ENCODE peak calls at places on chromosomes 16 and 17, in seven cellular contexts. A, U, Y, F, H, M and O are unnamed samples.

GRCh38 chr16:58026705-58027340 is 1.3 kb downstream of the MMP15 start:
- DNase-seq in A (no peak), U (no peak), Y (no peak), F (no peak), H (no peak), M (no peak), O (no peak)

GRCh38 chr17:57114085-57114673 is 29.1 kb downstream of the AKAP1 start:
- DNase-seq in A (peak), U (peak), Y (peak), F (no peak), H (no peak), M (peak), O (peak)

GRCh38 chr17:2975469-2975958 is 87.9 kb downstream of the OR1D5 start:
- DNase-seq in A (peak), U (no peak), Y (no peak), F (no peak), H (no peak), M (no peak), O (no peak)

GRCh38 chr16:11106726-11107125 is 149.3 kb downstream of the SOCS1 start:
- DNase-seq in A (no peak), U (no peak), Y (no peak), F (no peak), H (no peak), M (no peak), O (no peak)

GRCh38 chr16:67874147-67874771 is 1.4 kb downstream of the EDC4 start:
- DNase-seq in A (no peak), U (no peak), Y (no peak), F (no peak), H (no peak), M (no peak), O (no peak)

GRCh38 chr17:63483655-63484575 is 7.1 kb downstream of the ACE start:
- DNase-seq in A (no peak), U (no peak), Y (no peak), F (no peak), H (no peak), M (no peak), O (no peak)

GRCh38 chr17:32494621-32495346 is 8.0 kb downstream of the CDK5R1 start:
- DNase-seq in A (no peak), U (no peak), Y (no peak), F (no peak), H (no peak), M (no peak), O (no peak)

GRCh38 chr17:8156174-8156992 is 4.2 kb upstream of the PER1 start:
- DNase-seq in A (peak), U (peak), Y (peak), F (peak), H (peak), M (peak), O (peak)

GRCh38 chr16:180101-180920 is at the start of gene HBQ1:
- DNase-seq in A (peak), U (peak), Y (no peak), F (no peak), H (no peak), M (no peak), O (peak)

GRCh38 chr17:40879026-40879425 is 6.0 kb downstream of the KRT20 start:
- DNase-seq in A (no peak), U (no peak), Y (no peak), F (no peak), H (no peak), M (no peak), O (no peak)

GRCh38 chr17:50212121-50212843 is 10.9 kb upstream of the COL1A1 start:
- DNase-seq in A (no peak), U (no peak), Y (no peak), F (no peak), H (no peak), M (no peak), O (no peak)

GRCh38 chr16:88464447-88465318 is 11.6 kb downstream of the ZFPM1 start:
- DNase-seq in A (no peak), U (no peak), Y (no peak), F (no peak), H (no peak), M (no peak), O (no peak)

GRCh38 chr17:39663688-39664580 is 1.2 kb upstream of the TCAP start:
- DNase-seq in A (no peak), U (no peak), Y (no peak), F (no peak), H (no peak), M (no peak), O (no peak)